ENCODE peak calls at places on chromosomes 1 and 21, in four cellular contexts. Z is HepG2, I is GM12878, X is K562. A is an unnamed sample.

GRCh38 chr1:167635233-167635648 is 5.2 kb downstream of the RCSD1 start:
- DNase-seq in Z (no peak), I (no peak), X (peak), A (no peak)

GRCh38 chr1:27444632-27445031 is 45.3 kb downstream of the WASF2 start:
- DNase-seq in Z (no peak), I (no peak), X (no peak), A (no peak)

GRCh38 chr1:28950449-28950848 is 36.1 kb downstream of the EPB41 start:
- DNase-seq in Z (no peak), I (no peak), X (no peak), A (no peak)

GRCh38 chr1:151680391-151680790 is 36.2 kb downstream of the CELF3 start:
- DNase-seq in Z (no peak), I (no peak), X (no peak), A (peak)

GRCh38 chr1:201708085-201708512 is 120.9 kb upstream of the IPO9 start:
- DNase-seq in Z (no peak), I (no peak), X (no peak), A (no peak)

GRCh38 chr1:40438391-40439015 is 11.8 kb upstream of the ZFP69B start:
- DNase-seq in Z (peak), I (no peak), X (peak), A (peak)

GRCh38 chr1:221827307-221827642 is 85.4 kb upstream of the DUSP10 start:
- DNase-seq in Z (no peak), I (no peak), X (no peak), A (no peak)

GRCh38 chr1:94602312-94602711 is 60.8 kb upstream of the F3 start:
- DNase-seq in Z (no peak), I (no peak), X (no peak), A (no peak)

GRCh38 chr1:197557302-197557701 is 218.0 kb downstream of the DENND1B start:
- DNase-seq in Z (peak), I (no peak), X (no peak), A (peak)

GRCh38 chr1:9628541-9629444 is 22.7 kb upstream of the PIK3CD start:
- DNase-seq in Z (no peak), I (peak), X (no peak), A (no peak)

GRCh38 chr1:29269356-29269755 is 33.0 kb downstream of the PTPRU start:
- DNase-seq in Z (no peak), I (no peak), X (no peak), A (no peak)

GRCh38 chr1:109895720-109896504 is 14.7 kb upstream of the CSF1 start:
- DNase-seq in Z (peak), I (no peak), X (peak), A (no peak)

GRCh38 chr1:234519506-234519905 is 40.5 kb upstream of the TARBP1 start:
- DNase-seq in Z (no peak), I (no peak), X (no peak), A (no peak)

GRCh38 chr21:14616303-14617039 is 70.4 kb upstream of the SAMSN1 start:
- DNase-seq in Z (no peak), I (no peak), X (no peak), A (no peak)

GRCh38 chr1:217418241-217418840 is 212.5 kb downstream of the GPATCH2 start:
- DNase-seq in Z (no peak), I (no peak), X (no peak), A (no peak)

GRCh38 chr1:115088871-115089442 is 346 bp downstream of the TSPAN2 start:
- DNase-seq in Z (no peak), I (no peak), X (no peak), A (no peak)

GRCh38 chr1:150484431-150484830 is 2.8 kb upstream of the TARS2 start:
- DNase-seq in Z (no peak), I (no peak), X (no peak), A (no peak)

GRCh38 chr1:99501871-99502270 is 144.0 kb upstream of the PALMD start:
- DNase-seq in Z (peak), I (no peak), X (no peak), A (no peak)

GRCh38 chr1:175673236-175674150 is 69.9 kb downstream of the TNR start:
- DNase-seq in Z (no peak), I (peak), X (no peak), A (no peak)

GRCh38 chr21:35390013-35390776 is 341.1 kb upstream of the RUNX1 start:
- DNase-seq in Z (no peak), I (no peak), X (no peak), A (no peak)

GRCh38 chr1:22204057-22204840 is 61.4 kb upstream of the WNT4 start:
- DNase-seq in Z (no peak), I (no peak), X (no peak), A (no peak)

GRCh38 chr1:221101792-221102191 is 222.5 kb downstream of the HLX start:
- DNase-seq in Z (no peak), I (no peak), X (no peak), A (no peak)

GRCh38 chr1:212186427-212187207 is 98.6 kb upstream of the PPP2R5A start:
- DNase-seq in Z (no peak), I (peak), X (no peak), A (no peak)

GRCh38 chr1:153347856-153348255 is 785 bp downstream of the PGLYRP4 start:
- DNase-seq in Z (no peak), I (no peak), X (no peak), A (no peak)

GRCh38 chr1:196372896-196373536 is 235.2 kb downstream of the KCNT2 start:
- DNase-seq in Z (peak), I (no peak), X (peak), A (peak)

GRCh38 chr1:237235080-237235479 is 193.1 kb downstream of the RYR2 start:
- DNase-seq in Z (no peak), I (no peak), X (no peak), A (no peak)

GRCh38 chr21:32406405-32406804 is 6.1 kb upstream of the EVA1C start:
- DNase-seq in Z (no peak), I (no peak), X (no peak), A (no peak)

GRCh38 chr1:8554956-8555534 is 237.1 kb downstream of the SLC45A1 start:
- DNase-seq in Z (no peak), I (no peak), X (no peak), A (no peak)

GRCh38 chr1:115170972-115171392 is 81.7 kb upstream of the TSPAN2 start:
- DNase-seq in Z (no peak), I (no peak), X (no peak), A (no peak)

GRCh38 chr1:33684346-33685122 is 179.3 kb upstream of the HMGB4 start:
- DNase-seq in Z (no peak), I (no peak), X (no peak), A (no peak)

GRCh38 chr1:21503706-21504377 is 5.4 kb upstream of the ALPL start:
- DNase-seq in Z (no peak), I (no peak), X (no peak), A (no peak)

GRCh38 chr21:41582866-41583265 is 74.9 kb upstream of the TMPRSS2 start:
- DNase-seq in Z (no peak), I (no peak), X (no peak), A (no peak)

GRCh38 chr1:6342031-6342430 is 51.5 kb downstream of the ACOT7 start:
- DNase-seq in Z (no peak), I (no peak), X (no peak), A (no peak)

GRCh38 chr21:26965567-26966359 is 1.1 kb downstream of the ADAMTS5 start:
- DNase-seq in Z (no peak), I (no peak), X (no peak), A (no peak)

GRCh38 chr1:168867941-168868634 is 139.1 kb upstream of the DPT start:
- DNase-seq in Z (no peak), I (no peak), X (no peak), A (no peak)

GRCh38 chr1:29383972-29384371 is 147.7 kb downstream of the PTPRU start:
- DNase-seq in Z (no peak), I (no peak), X (no peak), A (no peak)

GRCh38 chr1:42128984-42129383 is 24.2 kb upstream of the GUCA2B start:
- DNase-seq in Z (no peak), I (no peak), X (no peak), A (no peak)

DNA sequence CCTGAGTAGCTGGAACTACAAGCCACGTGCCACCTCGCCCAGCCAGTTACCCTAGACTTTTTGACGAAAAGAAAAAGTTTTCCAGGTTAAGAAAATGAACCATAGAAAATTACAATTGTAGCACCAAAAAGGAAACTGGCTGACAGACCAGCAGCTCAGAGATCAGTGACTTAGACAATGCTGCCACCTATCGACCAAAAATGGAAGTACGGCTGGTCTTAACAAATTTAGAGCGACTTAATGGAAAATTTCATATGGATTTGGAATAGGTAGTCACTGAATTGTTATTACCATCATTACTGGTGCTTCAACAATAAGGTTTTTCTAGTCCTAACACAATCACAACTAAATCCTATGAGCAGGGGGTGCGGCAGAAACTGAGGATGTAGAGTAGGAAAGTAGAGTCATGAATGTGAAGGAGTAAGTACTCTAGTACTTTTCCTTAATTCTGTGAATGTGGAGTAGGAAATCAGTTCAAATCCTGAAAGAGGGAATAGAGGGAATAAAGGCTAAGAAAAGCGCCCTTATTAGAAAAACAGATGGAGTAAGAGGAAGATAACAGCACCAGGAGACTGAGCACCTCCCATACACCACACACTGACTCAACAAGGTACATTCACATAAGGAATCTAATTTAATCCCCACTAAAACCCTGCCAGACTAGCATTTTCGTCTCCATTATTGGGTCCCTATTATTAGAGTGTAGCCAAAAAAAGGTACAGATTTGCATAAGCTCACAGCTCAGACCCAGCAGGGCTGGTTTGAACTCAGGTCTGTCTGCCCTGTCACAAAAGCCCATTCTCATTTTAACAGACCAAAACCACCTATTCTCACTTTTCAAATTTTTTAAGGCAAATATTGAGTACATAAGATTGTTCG is 37.9 kb upstream of the MGST3 start:
- DNase-seq in Z (peak), I (peak), X (peak), A (peak)
- TF ChIP-seq REST in Z (no peak), I (no peak), X (no peak), A (no peak)

DNA sequence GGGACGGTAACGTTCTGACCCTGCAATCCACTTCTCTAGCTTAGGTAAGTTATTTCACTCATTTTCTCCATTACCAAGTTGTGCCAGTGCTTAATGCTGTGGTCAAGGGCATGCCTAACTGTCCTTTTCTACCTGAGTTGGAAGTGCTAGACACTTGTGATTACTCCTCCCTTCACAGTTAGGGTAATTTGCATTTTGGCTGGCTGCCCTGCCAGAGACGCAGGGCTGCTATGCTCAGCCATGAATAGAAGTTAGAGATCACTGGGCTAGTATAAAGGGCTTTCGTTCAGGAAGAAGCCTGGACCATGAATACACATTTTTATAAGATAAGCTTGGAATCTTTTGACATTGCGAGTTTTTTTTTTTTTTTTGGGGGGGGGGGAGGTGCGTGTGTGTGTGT is 633.2 kb upstream of the NEGR1 start:
- DNase-seq in Z (no peak), I (no peak), X (no peak), A (no peak)
- TF ChIP-seq ESRRA in Z (no peak), I (no peak), X (no peak), A (no peak)

GRCh38 chr1:228486596-228487335 is 416 bp upstream of the RNF187 start:
- DNase-seq in Z (peak), I (peak), X (peak), A (peak)
- TF ChIP-seq REST in Z (no peak), I (no peak), X (peak), A (peak)

GRCh38 chr1:244712669-244713068 is 59.7 kb downstream of the DESI2 start:
- DNase-seq in Z (no peak), I (no peak), X (no peak), A (no peak)
- TF ChIP-seq ESRRA in Z (no peak), I (no peak), X (no peak), A (no peak)

A was measured in A549.